ENCODE peak calls at places on chromosomes 3 and 15, in six cellular contexts. Q, L, T, D, H and S are unnamed samples. For H3K4me1 and H3K36me3, the result is how much of the 10 kb centered on the place peaks cover.

GRCh38 chr15:68231102-68231818 is 1.7 kb upstream of the CLN6 start:
- DNase-seq in D (peak), H (no peak), Q (no peak), L (no peak), T (no peak), S (no peak)

GRCh38 chr15:51403072-51403878 is 61.8 kb downstream of the GLDN start:
- DNase-seq in Q (no peak), T (peak), H (no peak), D (peak), L (peak), S (no peak)

GRCh38 chr3:101070260-101071121 is 77.3 kb upstream of the ABI3BP start:
- DNase-seq in H (peak), T (peak), L (peak), D (peak), Q (peak), S (peak)

GRCh38 chr15:44738340-44738984 is 2.1 kb downstream of the TRIM69 start:
- DNase-seq in H (no peak), L (peak), Q (no peak), T (peak), D (no peak), S (no peak)

GRCh38 chr15:78950906-78951840 is 6.3 kb upstream of the CTSH start:
- DNase-seq in D (no peak), T (no peak), L (peak), Q (no peak), H (no peak), S (no peak)

GRCh38 chr3:105555206-105555605 is 188.5 kb downstream of the ALCAM start:
- DNase-seq in Q (no peak), H (no peak), L (peak), D (no peak), T (no peak), S (no peak)

GRCh38 chr3:162892921-162893793 is 1396.5 kb downstream of the OTOL1 start:
- DNase-seq in T (no peak), H (no peak), L (no peak), D (no peak), Q (no peak), S (no peak)

GRCh38 chr3:55704521-55704920 is 217.4 kb upstream of the WNT5A start:
- DNase-seq in D (no peak), L (peak), Q (no peak), T (no peak), H (no peak), S (no peak)

GRCh38 chr3:192812736-192813383 is 85.5 kb upstream of the FGF12 start:
- DNase-seq in Q (no peak), H (no peak), T (peak), D (peak), L (peak), S (no peak)

GRCh38 chr3:145767909-145768308 is 393.1 kb downstream of the PLOD2 start:
- DNase-seq in H (no peak), T (peak), L (peak), D (no peak), Q (no peak), S (no peak)

GRCh38 chr15:98983333-98983732 is 24.3 kb downstream of the PGPEP1L start:
- DNase-seq in T (no peak), H (no peak), D (peak), Q (no peak), L (peak), S (no peak)

GRCh38 chr3:51343918-51344687 is 41.0 kb upstream of the MANF start:
- DNase-seq in L (peak), Q (no peak), D (no peak), T (no peak), H (no peak), S (no peak)

GRCh38 chr3:130626021-130626420 is 109.0 kb downstream of the COL6A6 start:
- DNase-seq in L (peak), T (no peak), Q (no peak), D (no peak), H (no peak), S (no peak)

GRCh38 chr3:183975981-183976662 is 41.6 kb downstream of the ABCC5 start:
- DNase-seq in L (peak), Q (no peak), D (no peak), T (peak), H (no peak), S (no peak)

GRCh38 chr3:45110185-45110833 is 35.9 kb downstream of the CDCP1 start:
- DNase-seq in L (no peak), D (peak), T (no peak), H (no peak), Q (no peak), S (no peak)

GRCh38 chr3:67595424-67595823 is 59.0 kb downstream of the SUCLG2 start:
- DNase-seq in L (no peak), H (no peak), D (no peak), Q (no peak), T (no peak), S (no peak)

GRCh38 chr3:12948891-12949711 is 107.7 kb upstream of the RPL32 start:
- DNase-seq in D (no peak), H (peak), Q (peak), T (no peak), L (peak), S (no peak)

GRCh38 chr15:63971427-63971805 is 74.9 kb downstream of the DAPK2 start:
- DNase-seq in T (no peak), D (peak), L (no peak), Q (no peak), H (no peak), S (no peak)

GRCh38 chr3:121735047-121735696 is 14.4 kb downstream of the GOLGB1 start:
- DNase-seq in D (no peak), T (no peak), H (no peak), L (peak), Q (no peak), S (no peak)

GRCh38 chr3:127291611-127292010 is 3.8 kb upstream of the PRR20G start:
- DNase-seq in L (no peak), D (no peak), Q (no peak), H (no peak), T (no peak), S (no peak)

GRCh38 chr3:50068134-50068533 is 20.6 kb upstream of the RBM5 start:
- DNase-seq in Q (no peak), D (no peak), T (no peak), H (no peak), L (peak), S (no peak)

GRCh38 chr3:38168151-38168987 is 3.0 kb downstream of the OXSR1 start:
- DNase-seq in L (peak), T (no peak), Q (no peak), H (no peak), D (no peak), S (no peak)

GRCh38 chr15:78205856-78206255 is 28.5 kb downstream of the ACSBG1 start:
- DNase-seq in H (no peak), L (no peak), T (no peak), D (no peak), Q (peak), S (no peak)

GRCh38 chr3:64494530-64494929 is 193.3 kb downstream of the ADAMTS9 start:
- DNase-seq in T (no peak), H (no peak), D (no peak), Q (no peak), L (no peak), S (no peak)

GRCh38 chr3:78794431-78794830 is 973.4 kb downstream of the ROBO1 start:
- DNase-seq in T (no peak), H (no peak), L (no peak), D (no peak), Q (no peak), S (no peak)

GRCh38 chr3:31567036-31567435 is 34.3 kb downstream of the STT3B start:
- DNase-seq in D (no peak), H (no peak), L (no peak), Q (no peak), T (peak), S (no peak)

GRCh38 chr3:193774916-193775285 is 181.9 kb downstream of the OPA1 start:
- DNase-seq in L (no peak), H (no peak), D (no peak), T (no peak), Q (no peak), S (no peak)

GRCh38 chr3:123841476-123842238 is 42.5 kb downstream of the MYLK start:
- DNase-seq in T (no peak), D (no peak), L (peak), H (no peak), Q (no peak), S (no peak)

GRCh38 chr3:10447527-10448260 is 57.7 kb downstream of the ATP2B2 start:
- DNase-seq in L (no peak), D (no peak), H (no peak), Q (no peak), T (no peak), S (no peak)

GRCh38 chr3:114745322-114746240 is 401.5 kb downstream of the ZBTB20 start:
- DNase-seq in L (peak), D (peak), Q (no peak), H (no peak), T (no peak), S (no peak)

GRCh38 chr15:101614001-101614585 is 38.1 kb downstream of the TM2D3 start:
- DNase-seq in T (no peak), D (no peak), H (no peak), Q (no peak), L (no peak), S (no peak)

GRCh38 chr3:150875548-150875947 is 29.7 kb downstream of the MINDY4B start:
- DNase-seq in Q (no peak), L (peak), D (no peak), H (no peak), T (no peak), S (no peak)

GRCh38 chr15:62560943-62561571 is 396.0 kb upstream of the C2CD4B start:
- DNase-seq in Q (no peak), H (no peak), T (peak), D (peak), L (no peak), S (no peak)

GRCh38 chr15:25090073-25090733 is 135.4 kb downstream of the SNRPN start:
- DNase-seq in H (no peak), D (no peak), L (no peak), T (no peak), Q (no peak), S (no peak)
- H3K4me3 ChIP-seq in H (no peak), D (no peak), L (no peak), T (no peak), Q (no peak), S (no peak)

DNA sequence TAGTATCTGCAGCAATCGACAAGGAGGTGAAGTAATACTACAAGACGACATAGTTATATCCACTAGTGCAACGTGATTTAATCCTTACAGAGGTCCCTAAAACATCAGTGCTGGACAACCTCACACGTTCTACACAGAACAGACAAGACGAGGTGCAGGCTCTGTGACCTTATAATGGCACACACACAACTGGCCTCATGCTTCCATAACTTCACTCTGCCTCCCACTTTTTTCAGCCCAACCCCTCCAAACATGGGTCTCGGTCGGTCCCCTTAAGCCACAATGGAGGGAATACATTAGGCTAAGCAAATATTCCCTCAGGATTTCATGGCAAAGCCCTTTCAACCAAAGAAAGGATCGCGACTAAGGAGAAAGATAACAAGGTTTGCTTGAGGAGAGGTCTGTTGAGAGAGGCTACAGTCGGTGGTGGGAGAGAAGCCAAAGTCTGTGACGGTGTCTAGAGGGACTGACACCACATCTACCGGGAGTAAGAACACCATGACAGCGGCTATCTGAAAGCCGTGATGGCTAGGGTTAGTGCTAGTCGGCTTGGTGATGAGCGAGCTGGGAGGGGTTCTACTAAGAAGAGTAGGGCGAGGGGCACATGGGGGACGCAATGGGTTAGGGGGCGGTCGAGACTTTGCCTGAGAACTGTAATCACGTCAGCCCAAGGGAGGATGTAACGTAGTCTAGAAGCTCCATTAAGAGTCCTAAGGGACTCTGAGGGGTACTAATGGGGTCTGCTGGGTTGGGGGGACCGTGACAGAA is 1.1 kb downstream of the MYO9A start:
- DNase-seq in H (no peak), L (peak), T (peak), Q (no peak), D (peak), S (peak)
- H3K4me1 ChIP-seq in H (under half), L (under half), T (under half), Q (under half), D (under half), S (half or more)

DNA sequence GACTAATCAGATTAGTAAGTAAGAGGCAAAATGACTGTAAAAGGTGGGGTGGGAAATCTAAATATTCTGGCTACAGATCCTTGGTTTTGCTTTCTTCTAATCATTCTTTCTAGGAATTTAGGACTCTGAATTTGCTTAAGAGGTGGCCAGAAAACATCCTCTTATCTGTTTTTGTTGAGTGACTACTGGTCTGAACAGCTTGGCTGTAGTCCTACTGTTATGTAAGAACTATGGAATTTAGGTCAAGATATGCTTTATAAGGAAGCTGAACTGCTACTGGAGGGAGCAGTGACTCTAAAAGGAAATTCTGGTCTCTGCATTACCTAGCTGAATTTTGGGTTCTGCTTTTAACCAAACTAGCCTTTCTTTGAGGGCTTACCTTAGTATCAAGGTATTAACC is 33.5 kb upstream of the CSPG5 start:
- DNase-seq in H (no peak), Q (no peak), T (no peak), D (no peak), L (peak), S (no peak)
- H3K36me3 ChIP-seq in H (under half), Q (half or more), T (under half), D (under half), L (under half), S (under half)

DNA sequence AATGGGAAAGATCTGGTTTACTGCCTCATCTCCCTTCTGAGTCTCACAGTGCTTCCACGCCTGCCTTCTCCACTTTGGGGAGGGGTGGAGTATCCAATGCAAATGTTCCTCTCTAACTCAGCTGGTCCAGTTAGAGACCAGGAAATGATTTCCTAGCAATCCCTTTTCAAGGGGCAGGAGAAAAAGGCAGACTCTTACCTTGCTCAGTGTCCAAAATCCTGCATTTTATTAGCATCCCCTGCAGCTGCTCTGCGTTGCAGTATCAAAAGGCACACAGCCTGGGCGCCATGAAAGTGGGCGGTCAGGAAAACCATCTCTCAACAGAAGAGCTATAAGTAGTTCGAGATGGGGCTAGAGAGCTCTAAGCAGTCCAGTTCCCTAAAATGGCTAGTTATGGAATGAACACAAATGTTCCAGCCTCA is 451.6 kb downstream of the FOXP1 start:
- DNase-seq in L (no peak), Q (no peak), H (no peak), T (no peak), D (no peak), S (no peak)
- H3K4me3 ChIP-seq in L (peak), Q (peak), H (peak), T (no peak), D (no peak), S (peak)

GRCh38 chr15:92907229-92907628 is 7.1 kb downstream of the CHD2 start:
- DNase-seq in T (no peak), Q (no peak), D (no peak), H (no peak), L (peak), S (no peak)
- H3K4me1 ChIP-seq in T (under half), Q (half or more), D (under half), H (half or more), L (under half), S (half or more)

DNA sequence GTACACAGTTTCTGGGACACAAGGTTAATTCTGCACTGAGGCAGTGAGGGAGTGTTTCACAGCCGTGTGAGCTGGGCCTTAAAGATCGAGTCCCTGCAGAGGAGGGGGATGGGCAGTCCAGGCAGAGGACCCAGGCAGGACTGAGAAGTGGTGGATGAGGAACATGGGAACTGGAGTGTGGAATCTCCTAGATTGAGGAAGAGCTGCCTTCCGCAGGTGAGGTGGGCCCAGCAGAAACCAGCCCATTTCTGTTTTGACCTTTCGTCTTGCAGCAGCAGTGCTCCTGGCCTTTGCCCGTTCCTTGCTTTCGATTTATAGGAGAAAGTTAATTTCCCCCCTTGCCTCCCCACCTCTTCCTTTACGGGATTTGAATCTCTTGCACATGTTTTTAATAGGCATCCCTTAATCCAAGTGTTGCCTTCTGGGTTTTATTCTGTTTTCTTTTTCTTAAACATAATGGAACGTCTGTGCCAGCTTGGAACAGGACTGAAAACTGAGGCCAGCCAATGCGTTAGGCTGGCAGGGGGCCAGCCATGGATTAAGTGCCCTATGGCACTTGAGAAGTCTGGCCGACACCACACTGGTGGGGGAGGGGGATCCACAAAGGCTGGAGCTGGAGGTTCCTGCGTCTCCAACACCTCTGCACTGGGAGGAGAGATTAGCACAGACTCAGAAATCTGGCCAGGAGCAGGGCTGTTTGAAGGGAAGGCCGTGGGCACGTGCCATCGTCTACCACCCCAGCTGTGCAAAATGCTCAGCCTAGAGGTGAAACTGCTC is 78.1 kb downstream of the AAGAB start:
- DNase-seq in L (no peak), Q (peak), D (no peak), T (peak), H (peak), S (peak)
- H3K36me3 ChIP-seq in L (half or more), Q (under half), D (under half), T (under half), H (under half), S (under half)

GRCh38 chr3:182330647-182331046 is 462.7 kb upstream of the ATP11B start:
- DNase-seq in H (no peak), Q (no peak), T (no peak), D (no peak), L (no peak), S (no peak)
- H3K4me3 ChIP-seq in H (no peak), Q (no peak), T (no peak), D (no peak), L (no peak), S (no peak)